ENCODE peak calls at places on chromosomes 12 and 14, in five cellular contexts. M is H7, B is GM12892, E is caudate nucleus, G is NCI-H2081. Y is an unnamed sample.

GRCh38 chr14:105527381-105528196 is 1.2 kb downstream of the TMEM121 start:
- DNase-seq in M (no peak), B (no peak), E (no peak), G (no peak), Y (no peak)

GRCh38 chr12:12534975-12535374 is 27.7 kb downstream of the DUSP16 start:
- DNase-seq in M (no peak), B (no peak), E (no peak), G (no peak), Y (no peak)

GRCh38 chr12:100987552-100988277 is 193.1 kb downstream of the ANO4 start:
- DNase-seq in M (peak; percentile 54), B (peak; percentile 34), E (peak; percentile 12), G (no peak), Y (no peak)

GRCh38 chr12:123054371-123054770 is 73.9 kb downstream of the ARL6IP4 start:
- DNase-seq in M (no peak), B (no peak), E (no peak), G (no peak), Y (no peak)

GRCh38 chr14:80264698-80265097 is 53.4 kb upstream of the DIO2 start:
- DNase-seq in M (no peak), B (no peak), E (no peak), G (peak; percentile 18), Y (no peak)

GRCh38 chr12:29320295-29321090 is 60.5 kb downstream of the ERGIC2 start:
- DNase-seq in M (no peak), B (no peak), E (no peak), G (no peak), Y (no peak)

GRCh38 chr12:74770552-74770951 is 232.9 kb downstream of the ATXN7L3B start:
- DNase-seq in M (no peak), B (no peak), E (no peak), G (no peak), Y (no peak)

GRCh38 chr12:122366685-122367475 is 55.6 kb downstream of the CLIP1 start:
- DNase-seq in M (peak; percentile 66), B (no peak), E (peak; percentile 18), G (no peak), Y (no peak)

GRCh38 chr12:120093592-120094355 is 22.8 kb downstream of the RAB35 start:
- DNase-seq in M (peak; percentile 98), B (no peak), E (no peak), G (no peak), Y (no peak)

GRCh38 chr12:113161415-113162016 is 12.0 kb downstream of the CFAP73 start:
- DNase-seq in M (peak; percentile 99), B (peak; percentile 58), E (peak; percentile 84), G (peak; percentile 15), Y (no peak)

GRCh38 chr14:72715215-72715909 is 178.5 kb downstream of the DPF3 start:
- DNase-seq in M (no peak), B (no peak), E (no peak), G (no peak), Y (peak; percentile 45)

GRCh38 chr12:92063641-92064040 is 82.0 kb downstream of the BTG1 start:
- DNase-seq in M (no peak), B (no peak), E (no peak), G (no peak), Y (no peak)

Y was measured in activated effector memory CD4-positive, alpha-beta T cell treated with anti-CD3 and anti-CD28 coated beads, Interleukin-2, amount 50 U/mL, for 16 hours.